ENCODE peak calls at places on chromosomes 16 and 17, in six cellular contexts. One of them, this sample, is unnamed.

GRCh38 chr16:83501481-83501880 is 306.3 kb upstream of the HSBP1 start:
- DNase-seq in NCI-H524: no peak
- DNase-seq in IMR-90: no peak
- DNase-seq in A172: no peak
- DNase-seq in activated CD4-positive, alpha-beta T cell treated with anti-CD3 and anti-CD28 coated beads, Interleukin-2, amount 50 U/mL, for 1 hour: no peak
- DNase-seq in activated CD8-positive, alpha-beta memory T cell treated with anti-CD3 and anti-CD28 coated beads, Interleukin-2, amount 50 U/mL, for 4 hours: no peak
- DNase-seq in this sample: no peak

GRCh38 chr16:85090873-85091521 is 21.3 kb downstream of the CIBAR2 start:
- DNase-seq in A172: no peak
- DNase-seq in NCI-H524: no peak
- DNase-seq in activated CD8-positive, alpha-beta memory T cell treated with anti-CD3 and anti-CD28 coated beads, Interleukin-2, amount 50 U/mL, for 4 hours: no peak
- DNase-seq in IMR-90: no peak
- DNase-seq in activated CD4-positive, alpha-beta T cell treated with anti-CD3 and anti-CD28 coated beads, Interleukin-2, amount 50 U/mL, for 1 hour: no peak
- DNase-seq in this sample: no peak

GRCh38 chr16:28623172-28623711 is 13.4 kb upstream of the SULT1A1 start:
- DNase-seq in activated CD8-positive, alpha-beta memory T cell treated with anti-CD3 and anti-CD28 coated beads, Interleukin-2, amount 50 U/mL, for 4 hours: peak
- DNase-seq in IMR-90: no peak
- DNase-seq in activated CD4-positive, alpha-beta T cell treated with anti-CD3 and anti-CD28 coated beads, Interleukin-2, amount 50 U/mL, for 1 hour: peak
- DNase-seq in NCI-H524: peak
- DNase-seq in A172: no peak
- DNase-seq in this sample: peak

GRCh38 chr17:7107012-7107754 is 7.4 kb downstream of the ASGR2 start:
- DNase-seq in IMR-90: no peak
- DNase-seq in NCI-H524: peak
- DNase-seq in A172: no peak
- DNase-seq in activated CD8-positive, alpha-beta memory T cell treated with anti-CD3 and anti-CD28 coated beads, Interleukin-2, amount 50 U/mL, for 4 hours: no peak
- DNase-seq in activated CD4-positive, alpha-beta T cell treated with anti-CD3 and anti-CD28 coated beads, Interleukin-2, amount 50 U/mL, for 1 hour: no peak
- DNase-seq in this sample: no peak

GRCh38 chr16:1751946-1752345 is 19.4 kb downstream of the NME3 start:
- DNase-seq in activated CD4-positive, alpha-beta T cell treated with anti-CD3 and anti-CD28 coated beads, Interleukin-2, amount 50 U/mL, for 1 hour: no peak
- DNase-seq in NCI-H524: no peak
- DNase-seq in A172: no peak
- DNase-seq in activated CD8-positive, alpha-beta memory T cell treated with anti-CD3 and anti-CD28 coated beads, Interleukin-2, amount 50 U/mL, for 4 hours: no peak
- DNase-seq in IMR-90: no peak
- DNase-seq in this sample: no peak

GRCh38 chr16:886802-887731 is 83.7 kb downstream of the LMF1 start:
- DNase-seq in activated CD4-positive, alpha-beta T cell treated with anti-CD3 and anti-CD28 coated beads, Interleukin-2, amount 50 U/mL, for 1 hour: no peak
- DNase-seq in IMR-90: no peak
- DNase-seq in NCI-H524: no peak
- DNase-seq in activated CD8-positive, alpha-beta memory T cell treated with anti-CD3 and anti-CD28 coated beads, Interleukin-2, amount 50 U/mL, for 4 hours: no peak
- DNase-seq in A172: no peak
- DNase-seq in this sample: no peak

GRCh38 chr17:6683081-6683684 is 30.0 kb downstream of the SLC13A5 start:
- DNase-seq in activated CD4-positive, alpha-beta T cell treated with anti-CD3 and anti-CD28 coated beads, Interleukin-2, amount 50 U/mL, for 1 hour: no peak
- DNase-seq in A172: no peak
- DNase-seq in activated CD8-positive, alpha-beta memory T cell treated with anti-CD3 and anti-CD28 coated beads, Interleukin-2, amount 50 U/mL, for 4 hours: no peak
- DNase-seq in IMR-90: no peak
- DNase-seq in NCI-H524: no peak
- DNase-seq in this sample: no peak

GRCh38 chr16:85656351-85657266 is 32.1 kb downstream of the GINS2 start:
- DNase-seq in IMR-90: no peak
- DNase-seq in activated CD4-positive, alpha-beta T cell treated with anti-CD3 and anti-CD28 coated beads, Interleukin-2, amount 50 U/mL, for 1 hour: no peak
- DNase-seq in NCI-H524: no peak
- DNase-seq in A172: no peak
- DNase-seq in activated CD8-positive, alpha-beta memory T cell treated with anti-CD3 and anti-CD28 coated beads, Interleukin-2, amount 50 U/mL, for 4 hours: no peak
- DNase-seq in this sample: no peak

GRCh38 chr17:2710804-2711607 is 558 bp downstream of the CLUH start:
- DNase-seq in activated CD4-positive, alpha-beta T cell treated with anti-CD3 and anti-CD28 coated beads, Interleukin-2, amount 50 U/mL, for 1 hour: peak
- DNase-seq in IMR-90: no peak
- DNase-seq in activated CD8-positive, alpha-beta memory T cell treated with anti-CD3 and anti-CD28 coated beads, Interleukin-2, amount 50 U/mL, for 4 hours: peak
- DNase-seq in NCI-H524: no peak
- DNase-seq in A172: no peak
- DNase-seq in this sample: peak

GRCh38 chr16:74448990-74449389 is 27.7 kb upstream of the CLEC18B start:
- DNase-seq in activated CD4-positive, alpha-beta T cell treated with anti-CD3 and anti-CD28 coated beads, Interleukin-2, amount 50 U/mL, for 1 hour: no peak
- DNase-seq in IMR-90: peak
- DNase-seq in activated CD8-positive, alpha-beta memory T cell treated with anti-CD3 and anti-CD28 coated beads, Interleukin-2, amount 50 U/mL, for 4 hours: no peak
- DNase-seq in A172: peak
- DNase-seq in NCI-H524: no peak
- DNase-seq in this sample: no peak

GRCh38 chr17:2412561-2413021 is 11.7 kb upstream of the MNT start:
- DNase-seq in activated CD8-positive, alpha-beta memory T cell treated with anti-CD3 and anti-CD28 coated beads, Interleukin-2, amount 50 U/mL, for 4 hours: no peak
- DNase-seq in IMR-90: no peak
- DNase-seq in activated CD4-positive, alpha-beta T cell treated with anti-CD3 and anti-CD28 coated beads, Interleukin-2, amount 50 U/mL, for 1 hour: no peak
- DNase-seq in A172: peak
- DNase-seq in NCI-H524: no peak
- DNase-seq in this sample: no peak

GRCh38 chr17:48024149-48025039 is 13.2 kb downstream of the COPZ2 start:
- DNase-seq in A172: peak
- DNase-seq in IMR-90: no peak
- DNase-seq in activated CD8-positive, alpha-beta memory T cell treated with anti-CD3 and anti-CD28 coated beads, Interleukin-2, amount 50 U/mL, for 4 hours: peak
- DNase-seq in NCI-H524: peak
- DNase-seq in activated CD4-positive, alpha-beta T cell treated with anti-CD3 and anti-CD28 coated beads, Interleukin-2, amount 50 U/mL, for 1 hour: peak
- DNase-seq in this sample: peak

GRCh38 chr17:80860101-80860671 is 131.5 kb upstream of the CHMP6 start:
- DNase-seq in A172: no peak
- DNase-seq in activated CD8-positive, alpha-beta memory T cell treated with anti-CD3 and anti-CD28 coated beads, Interleukin-2, amount 50 U/mL, for 4 hours: no peak
- DNase-seq in activated CD4-positive, alpha-beta T cell treated with anti-CD3 and anti-CD28 coated beads, Interleukin-2, amount 50 U/mL, for 1 hour: no peak
- DNase-seq in IMR-90: no peak
- DNase-seq in NCI-H524: no peak
- DNase-seq in this sample: no peak

GRCh38 chr17:36703860-36704266 is 102.5 kb downstream of the MRM1 start:
- DNase-seq in IMR-90: peak
- DNase-seq in NCI-H524: peak
- DNase-seq in activated CD4-positive, alpha-beta T cell treated with anti-CD3 and anti-CD28 coated beads, Interleukin-2, amount 50 U/mL, for 1 hour: peak
- DNase-seq in activated CD8-positive, alpha-beta memory T cell treated with anti-CD3 and anti-CD28 coated beads, Interleukin-2, amount 50 U/mL, for 4 hours: peak
- DNase-seq in A172: no peak
- DNase-seq in this sample: no peak